ENCODE peak calls at places on chromosomes 3 and 15, in ten cellular contexts. M, Q, O, D, J, K, B, X, S and N are unnamed samples.

GRCh38 chr15:64044315-64045105 is 1.8 kb downstream of the DAPK2 start:
- DNase-seq in J (no peak), K (no peak), D (peak), M (no peak), B (no peak), X (no peak), O (no peak), Q (no peak), S (no peak), N (peak)

GRCh38 chr3:49461443-49462171 is 8.5 kb upstream of the DAG1 start:
- DNase-seq in Q (no peak), K (peak), O (peak), X (no peak), J (no peak), B (no peak), M (no peak), S (peak), D (no peak), N (no peak)

GRCh38 chr3:32443471-32443870 is 51.8 kb downstream of the CMTM7 start:
- DNase-seq in M (no peak), X (no peak), B (no peak), Q (no peak), S (no peak), D (no peak), O (no peak), J (no peak), K (peak), N (no peak)

GRCh38 chr15:44535509-44536297 is 1.2 kb upstream of the EIF3J start:
- DNase-seq in X (no peak), J (no peak), S (no peak), D (no peak), B (peak), K (no peak), Q (peak), O (peak), M (no peak), N (peak)

GRCh38 chr3:72586694-72587093 is 261.6 kb downstream of the SHQ1 start:
- DNase-seq in K (no peak), O (no peak), M (no peak), D (no peak), Q (no peak), B (no peak), X (no peak), S (no peak), J (no peak), N (no peak)

GRCh38 chr15:50685976-50686467 is 575 bp downstream of the TRPM7 start:
- DNase-seq in M (peak), Q (peak), J (peak), D (peak), X (peak), S (peak), K (peak), B (peak), O (peak), N (peak)

GRCh38 chr15:41567870-41568269 is 8.9 kb downstream of the TYRO3 start:
- DNase-seq in S (no peak), K (no peak), X (no peak), J (no peak), B (no peak), D (no peak), O (no peak), Q (no peak), M (no peak), N (no peak)

GRCh38 chr3:64352596-64352989 is 127.3 kb upstream of the PRICKLE2 start:
- DNase-seq in Q (no peak), O (no peak), J (no peak), M (no peak), S (no peak), B (no peak), K (no peak), X (no peak), D (no peak), N (no peak)